ENCODE peak calls at places on chromosomes 7 and 10, in ten cellular contexts. B, R, V, D, G, W, K, Y, C and Z are unnamed samples.

GRCh38 chr7:1696671-1697498 is 26.8 kb downstream of the ELFN1 start:
- DNase-seq in B (no peak), R (no peak), V (peak), D (no peak), G (no peak), W (no peak), K (no peak), Y (no peak), C (no peak), Z (no peak)

GRCh38 chr7:801940-802364 is 30.3 kb upstream of the SUN1 start:
- DNase-seq in B (no peak), R (no peak), V (no peak), D (no peak), G (peak), W (peak), K (peak), Y (no peak), C (peak), Z (no peak)

GRCh38 chr10:28020993-28021982 is 22.4 kb upstream of the ODAD2 start:
- DNase-seq in B (no peak), R (no peak), V (no peak), D (no peak), G (no peak), W (no peak), K (no peak), Y (no peak), C (no peak), Z (no peak)

GRCh38 chr10:129853236-129853946 is 110.7 kb downstream of the EBF3 start:
- DNase-seq in B (no peak), R (no peak), V (no peak), D (no peak), G (no peak), W (no peak), K (peak), Y (peak), C (no peak), Z (no peak)

GRCh38 chr7:157704365-157704764 is 367.6 kb downstream of the DNAJB6 start:
- DNase-seq in B (no peak), R (no peak), V (peak), D (no peak), G (no peak), W (no peak), K (no peak), Y (no peak), C (no peak), Z (no peak)

GRCh38 chr7:26034386-26034785 is 117.6 kb upstream of the NFE2L3 start:
- DNase-seq in B (no peak), R (no peak), V (no peak), D (no peak), G (no peak), W (no peak), K (no peak), Y (no peak), C (no peak), Z (no peak)

GRCh38 chr10:12703141-12703540 is 298.4 kb downstream of the CCDC3 start:
- DNase-seq in B (no peak), R (no peak), V (no peak), D (no peak), G (peak), W (no peak), K (no peak), Y (no peak), C (no peak), Z (no peak)

GRCh38 chr7:18553585-18554055 is 58.1 kb downstream of the HDAC9 start:
- DNase-seq in B (no peak), R (no peak), V (no peak), D (no peak), G (no peak), W (no peak), K (no peak), Y (no peak), C (no peak), Z (no peak)

GRCh38 chr7:101066141-101066857 is 19.0 kb upstream of the TRIM56 start:
- DNase-seq in B (no peak), R (no peak), V (no peak), D (peak), G (no peak), W (peak), K (peak), Y (no peak), C (no peak), Z (no peak)

GRCh38 chr7:5550831-5551230 is 127.2 kb upstream of the TNRC18 start:
- DNase-seq in B (no peak), R (no peak), V (no peak), D (no peak), G (no peak), W (no peak), K (no peak), Y (no peak), C (no peak), Z (no peak)

GRCh38 chr7:128322040-128322643 is 21.6 kb downstream of the RBM28 start:
- DNase-seq in B (no peak), R (no peak), V (no peak), D (peak), G (no peak), W (no peak), K (peak), Y (peak), C (no peak), Z (no peak)

GRCh38 chr7:73737491-73738219 is 947 bp downstream of the ABHD11 start:
- DNase-seq in B (no peak), R (no peak), V (no peak), D (no peak), G (no peak), W (no peak), K (no peak), Y (no peak), C (no peak), Z (no peak)

GRCh38 chr10:98638920-98639319 is 192.2 kb upstream of the HPS1 start:
- DNase-seq in B (no peak), R (no peak), V (no peak), D (no peak), G (no peak), W (no peak), K (no peak), Y (no peak), C (no peak), Z (no peak)

GRCh38 chr10:96496281-96496925 is 17.3 kb downstream of the TLL2 start:
- DNase-seq in B (no peak), R (no peak), V (peak), D (peak), G (no peak), W (no peak), K (peak), Y (peak), C (no peak), Z (peak)

GRCh38 chr10:11683529-11684320 is 58.5 kb upstream of the ECHDC3 start:
- DNase-seq in B (no peak), R (no peak), V (no peak), D (no peak), G (peak), W (no peak), K (no peak), Y (no peak), C (no peak), Z (no peak)

GRCh38 chr10:107163086-107163880 is 1.2 kb downstream of the SORCS1 start:
- DNase-seq in B (no peak), R (no peak), V (no peak), D (no peak), G (no peak), W (no peak), K (no peak), Y (no peak), C (no peak), Z (no peak)

GRCh38 chr10:93773705-93774104 is 16.0 kb downstream of the LGI1 start:
- DNase-seq in B (no peak), R (no peak), V (no peak), D (no peak), G (no peak), W (no peak), K (no peak), Y (no peak), C (no peak), Z (no peak)

GRCh38 chr7:90961037-90961725 is 303.1 kb upstream of the FZD1 start:
- DNase-seq in B (no peak), R (no peak), V (no peak), D (no peak), G (no peak), W (no peak), K (no peak), Y (no peak), C (no peak), Z (no peak)

GRCh38 chr7:32293833-32294232 is 196.3 kb downstream of the LSM5 start:
- DNase-seq in B (no peak), R (no peak), V (no peak), D (no peak), G (no peak), W (no peak), K (no peak), Y (no peak), C (no peak), Z (no peak)

GRCh38 chr10:4809156-4809555 is 16.9 kb upstream of the AKR1E2 start:
- DNase-seq in B (no peak), R (no peak), V (no peak), D (no peak), G (no peak), W (no peak), K (no peak), Y (no peak), C (no peak), Z (no peak)

GRCh38 chr7:72546586-72546985 is 134.4 kb upstream of the CALN1 start:
- DNase-seq in B (no peak), R (no peak), V (no peak), D (no peak), G (no peak), W (no peak), K (no peak), Y (no peak), C (no peak), Z (no peak)

GRCh38 chr10:114520453-114520852 is 116.2 kb upstream of the AFAP1L2 start:
- DNase-seq in B (no peak), R (no peak), V (no peak), D (peak), G (no peak), W (no peak), K (peak), Y (peak), C (no peak), Z (no peak)

GRCh38 chr7:67302113-67303039 is 305.7 kb downstream of the TYW1 start:
- DNase-seq in B (peak), R (peak), V (peak), D (peak), G (peak), W (peak), K (peak), Y (peak), C (peak), Z (peak)

GRCh38 chr7:97973206-97973658 is 16.8 kb downstream of the OCM2 start:
- DNase-seq in B (no peak), R (no peak), V (no peak), D (peak), G (no peak), W (no peak), K (peak), Y (no peak), C (no peak), Z (no peak)

GRCh38 chr7:122546496-122546895 is 152.4 kb downstream of the RNF133 start:
- DNase-seq in B (no peak), R (no peak), V (no peak), D (no peak), G (no peak), W (no peak), K (peak), Y (peak), C (no peak), Z (no peak)

GRCh38 chr10:108112218-108112617 is 947.7 kb upstream of the SORCS1 start:
- DNase-seq in B (no peak), R (no peak), V (no peak), D (no peak), G (no peak), W (no peak), K (peak), Y (no peak), C (no peak), Z (no peak)

GRCh38 chr10:110275140-110275729 is 29.5 kb downstream of the SMNDC1 start:
- DNase-seq in B (no peak), R (no peak), V (no peak), D (no peak), G (no peak), W (no peak), K (no peak), Y (no peak), C (no peak), Z (no peak)

GRCh38 chr7:50119815-50120637 is 27.0 kb upstream of the ZPBP start:
- DNase-seq in B (no peak), R (no peak), V (no peak), D (no peak), G (no peak), W (no peak), K (no peak), Y (no peak), C (no peak), Z (no peak)

GRCh38 chr10:117684673-117685211 is 142.2 kb downstream of the EMX2 start:
- DNase-seq in B (no peak), R (no peak), V (no peak), D (no peak), G (peak), W (peak), K (no peak), Y (no peak), C (peak), Z (no peak)

GRCh38 chr7:22601028-22601795 is 101.2 kb upstream of the STEAP1B start:
- DNase-seq in B (no peak), R (no peak), V (no peak), D (no peak), G (no peak), W (no peak), K (no peak), Y (no peak), C (no peak), Z (no peak)

GRCh38 chr10:133134411-133135115 is 25.5 kb upstream of the KNDC1 start:
- DNase-seq in B (no peak), R (no peak), V (peak), D (no peak), G (no peak), W (peak), K (no peak), Y (no peak), C (no peak), Z (no peak)

DNA sequence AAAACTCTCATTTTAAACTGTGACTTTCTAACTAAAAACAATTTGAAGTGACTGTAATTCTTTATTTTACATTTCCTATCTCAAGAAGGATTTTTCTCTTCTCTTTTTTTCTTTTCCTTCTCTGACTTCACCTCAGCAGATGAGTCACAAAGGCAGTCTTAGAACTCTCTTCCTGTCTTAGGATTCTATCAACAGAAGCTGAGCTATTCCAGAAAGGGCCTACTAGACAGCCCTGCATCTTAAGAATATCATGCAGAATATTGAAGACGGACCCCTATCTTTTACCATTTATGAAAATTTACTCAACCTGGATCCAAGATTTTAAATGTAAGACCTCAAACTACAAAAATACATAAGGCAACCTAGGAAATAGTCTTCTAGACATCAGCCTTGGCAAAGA is 365.7 kb upstream of the SEMA3C start:
- DNase-seq in B (peak), R (peak), V (no peak), D (peak), G (no peak), W (no peak), K (peak), Y (peak), C (no peak), Z (no peak)
- TF ChIP-seq CTCF in B (no peak), R (no peak), V (no peak), D (no peak), G (no peak), W (no peak), K (no peak), Y (no peak), C (no peak), Z (no peak)

DNA sequence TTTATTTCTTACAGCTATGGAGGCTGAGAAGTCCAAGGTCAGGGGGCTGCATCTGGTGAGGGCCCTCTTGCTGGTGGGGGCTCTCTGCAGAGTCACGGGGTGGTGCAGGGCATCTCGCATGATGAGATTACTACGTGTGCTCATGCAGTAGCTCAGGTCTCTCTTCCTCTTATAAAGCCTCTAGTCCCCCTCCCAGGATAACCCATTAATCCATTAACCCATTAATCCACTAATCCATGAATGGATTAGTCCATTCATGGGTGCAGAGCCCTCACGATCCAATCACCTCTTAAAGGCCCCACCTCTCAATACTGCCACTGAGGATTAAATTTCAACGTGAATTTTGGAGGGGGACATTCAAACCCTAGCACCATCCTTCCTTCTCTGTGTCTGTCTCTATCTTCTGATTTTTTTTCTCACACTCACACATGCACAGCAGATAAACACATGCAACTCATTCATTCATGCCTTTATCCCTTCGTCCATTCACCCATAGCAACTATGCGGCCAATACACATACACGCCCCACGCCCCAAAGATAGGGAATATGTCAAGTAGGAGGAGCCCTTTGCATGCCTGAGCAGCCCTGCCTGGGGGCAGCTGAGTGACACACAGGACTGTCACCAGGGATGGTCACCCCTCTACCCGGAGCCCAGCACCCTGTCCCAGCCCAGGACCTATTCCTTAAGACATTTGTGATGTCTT is 86.5 kb downstream of the C10orf105 start:
- DNase-seq in B (no peak), R (no peak), V (no peak), D (no peak), G (no peak), W (no peak), K (no peak), Y (no peak), C (no peak), Z (no peak)
- TF ChIP-seq CTCF in B (no peak), R (no peak), V (no peak), D (no peak), G (no peak), W (no peak), K (no peak), Y (no peak), C (no peak), Z (no peak)

DNA sequence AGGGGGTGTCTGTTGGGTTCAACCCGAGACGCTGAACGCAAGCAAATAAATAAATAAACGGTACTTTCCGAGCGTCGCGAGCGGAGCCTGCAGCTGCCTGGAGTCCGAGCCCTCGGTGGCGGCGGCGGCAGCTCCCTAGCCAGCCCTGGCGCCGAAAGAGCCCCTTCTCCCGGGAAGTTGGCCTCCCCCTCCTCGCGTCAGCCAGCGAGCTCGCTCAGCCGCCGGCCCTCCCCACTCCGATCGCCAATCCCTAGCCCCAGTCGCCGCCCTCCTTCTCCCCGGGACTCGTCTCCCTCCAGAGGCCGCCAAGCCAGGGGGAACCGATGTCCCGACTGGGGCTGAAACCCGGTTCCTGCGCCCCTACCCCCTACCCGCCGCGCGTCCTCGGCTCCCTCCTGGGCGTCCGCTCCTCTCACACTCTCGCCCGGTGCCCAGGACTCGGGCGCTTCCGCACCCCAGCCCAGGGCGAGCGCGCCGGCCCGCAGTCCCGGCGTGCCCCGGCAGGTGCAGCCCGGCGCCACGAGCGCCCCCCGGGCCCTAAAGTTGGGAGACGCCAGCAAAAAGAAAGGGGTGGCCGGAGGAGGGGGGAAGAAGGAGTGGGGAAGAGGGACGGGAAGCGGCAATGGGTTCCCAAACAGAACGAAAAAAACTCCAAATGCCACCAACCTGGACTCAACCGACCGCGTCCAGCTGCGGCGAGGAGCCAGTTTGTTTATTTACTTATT is at the start of gene GFRA1:
- DNase-seq in B (no peak), R (no peak), V (no peak), D (no peak), G (no peak), W (peak), K (no peak), Y (peak), C (no peak), Z (peak)
- TF ChIP-seq CTCF in B (no peak), R (no peak), V (no peak), D (no peak), G (no peak), W (no peak), K (no peak), Y (no peak), C (no peak), Z (peak)

DNA sequence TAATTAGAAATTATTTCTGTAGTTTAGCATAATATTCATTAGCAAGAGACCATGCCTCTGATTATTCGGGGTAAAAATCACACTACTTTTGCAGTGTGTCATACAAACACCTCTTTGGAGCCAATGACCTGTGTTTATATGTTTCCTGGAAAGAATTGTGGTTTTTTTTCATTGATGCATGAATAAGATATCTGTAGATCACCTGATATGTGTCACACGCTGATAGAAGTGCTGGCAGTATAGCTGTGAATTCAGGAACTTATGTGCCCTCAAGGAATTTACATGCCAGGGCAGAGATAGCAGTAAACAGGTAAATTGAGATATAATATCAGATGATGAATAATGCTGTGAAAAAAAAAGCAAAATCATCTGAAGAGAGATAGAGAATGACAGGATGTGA is 118.2 kb downstream of the VPS50 start:
- DNase-seq in B (peak), R (no peak), V (no peak), D (no peak), G (no peak), W (no peak), K (no peak), Y (no peak), C (no peak), Z (no peak)
- TF ChIP-seq CTCF in B (no peak), R (no peak), V (no peak), D (no peak), G (no peak), W (no peak), K (no peak), Y (no peak), C (no peak), Z (no peak)

GRCh38 chr10:18610517-18610916 is 40.9 kb downstream of the NSUN6 start:
- DNase-seq in B (no peak), R (peak), V (no peak), D (peak), G (peak), W (no peak), K (peak), Y (peak), C (no peak), Z (no peak)
- TF ChIP-seq CTCF in B (no peak), R (no peak), V (no peak), D (no peak), G (no peak), W (no peak), K (no peak), Y (no peak), C (no peak), Z (no peak)

GRCh38 chr7:149090397-149091195 is at the start of gene ZNF786:
- DNase-seq in B (peak), R (no peak), V (peak), D (peak), G (peak), W (peak), K (peak), Y (peak), C (peak), Z (peak)
- TF ChIP-seq CTCF in B (peak), R (peak), V (peak), D (peak), G (peak), W (peak), K (peak), Y (peak), C (peak), Z (peak)

GRCh38 chr10:43313901-43314300 is 47.0 kb upstream of the RASGEF1A start:
- DNase-seq in B (no peak), R (no peak), V (no peak), D (no peak), G (no peak), W (no peak), K (no peak), Y (no peak), C (no peak), Z (no peak)
- TF ChIP-seq CTCF in B (no peak), R (no peak), V (no peak), D (no peak), G (no peak), W (no peak), K (no peak), Y (no peak), C (no peak), Z (no peak)